ENCODE peak calls at places on chromosomes 3 and 15, in ten cellular contexts. G, K, E, M, X, B, F, Z, L and T are unnamed samples.

GRCh38 chr15:71437919-71438318 is 322.6 kb downstream of the THSD4 start:
- DNase-seq in G (no peak), K (no peak), E (no peak), M (no peak), X (no peak), B (no peak), F (no peak), Z (no peak), L (peak), T (peak)

GRCh38 chr3:102223139-102223538 is 211.7 kb upstream of the ZPLD1 start:
- DNase-seq in G (no peak), K (no peak), E (no peak), M (no peak), X (no peak), B (no peak), F (no peak), Z (no peak), L (no peak), T (peak)

GRCh38 chr3:134094491-134094890 is 64.8 kb upstream of the SLCO2A1 start:
- DNase-seq in G (no peak), K (no peak), E (peak), M (no peak), X (peak), B (no peak), F (no peak), Z (no peak), L (no peak), T (no peak)

GRCh38 chr15:30903497-30904187 is at the start of gene FAN1:
- DNase-seq in G (peak), K (peak), E (peak), M (peak), X (peak), B (peak), F (peak), Z (peak), L (peak), T (peak)

GRCh38 chr15:63448261-63448660 is 56.1 kb upstream of the USP3 start:
- DNase-seq in G (no peak), K (peak), E (no peak), M (no peak), X (no peak), B (no peak), F (no peak), Z (no peak), L (no peak), T (peak)

GRCh38 chr3:29280675-29281264 is at the start of gene RBMS3:
- DNase-seq in G (peak), K (peak), E (peak), M (peak), X (peak), B (no peak), F (peak), Z (peak), L (peak), T (no peak)

GRCh38 chr3:117997201-117998049 is 1037.2 kb downstream of the IGSF11 start:
- DNase-seq in G (peak), K (peak), E (peak), M (peak), X (peak), B (peak), F (peak), Z (peak), L (peak), T (peak)

GRCh38 chr3:139301183-139301582 is 42.6 kb upstream of the MRPS22 start:
- DNase-seq in G (no peak), K (no peak), E (peak), M (no peak), X (peak), B (no peak), F (no peak), Z (no peak), L (no peak), T (no peak)

GRCh38 chr3:193960485-193961172 is 175.3 kb upstream of the HES1 start:
- DNase-seq in G (no peak), K (no peak), E (no peak), M (no peak), X (peak), B (no peak), F (peak), Z (peak), L (no peak), T (no peak)

GRCh38 chr3:23288286-23288685 is 85.2 kb downstream of the UBE2E2 start:
- DNase-seq in G (no peak), K (no peak), E (peak), M (no peak), X (peak), B (no peak), F (no peak), Z (no peak), L (no peak), T (no peak)

GRCh38 chr15:25268166-25268565 is 170.7 kb downstream of the UBE3A start:
- DNase-seq in G (no peak), K (no peak), E (no peak), M (no peak), X (no peak), B (no peak), F (no peak), Z (no peak), L (no peak), T (no peak)

GRCh38 chr3:147398841-147399534 is 7.4 kb downstream of the ZIC4 start:
- DNase-seq in G (no peak), K (no peak), E (no peak), M (no peak), X (no peak), B (no peak), F (no peak), Z (no peak), L (no peak), T (no peak)

GRCh38 chr3:49411550-49411967 is 217 bp downstream of the RHOA start:
- DNase-seq in G (peak), K (peak), E (no peak), M (peak), X (peak), B (no peak), F (no peak), Z (peak), L (peak), T (peak)

GRCh38 chr3:184347321-184348056 is 10.1 kb downstream of the FAM131A start:
- DNase-seq in G (no peak), K (no peak), E (no peak), M (no peak), X (peak), B (no peak), F (no peak), Z (no peak), L (no peak), T (no peak)

GRCh38 chr3:184348057-184348382 is 10.6 kb downstream of the FAM131A start:
- DNase-seq in G (no peak), K (no peak), E (no peak), M (no peak), X (no peak), B (no peak), F (no peak), Z (no peak), L (no peak), T (no peak)

GRCh38 chr3:184346480-184346879 is 9.1 kb downstream of the FAM131A start:
- DNase-seq in G (no peak), K (no peak), E (no peak), M (no peak), X (no peak), B (no peak), F (no peak), Z (no peak), L (no peak), T (no peak)

GRCh38 chr3:184344579-184345350 is 7.4 kb downstream of the FAM131A start:
- DNase-seq in G (no peak), K (no peak), E (no peak), M (no peak), X (no peak), B (no peak), F (no peak), Z (no peak), L (no peak), T (no peak)

GRCh38 chr3:184345678-184346144 is 8.3 kb downstream of the FAM131A start:
- DNase-seq in G (no peak), K (peak), E (peak), M (no peak), X (peak), B (no peak), F (peak), Z (no peak), L (peak), T (no peak)
- TF ChIP-seq CTCF in G (peak), K (peak), E (peak), M (peak), X (peak), B (no peak), F (peak), Z (no peak), L (peak), T (peak)

GRCh38 chr3:129046037-129046731 is 14.4 kb upstream of the GP9 start:
- DNase-seq in G (no peak), K (no peak), E (no peak), M (no peak), X (no peak), B (no peak), F (no peak), Z (no peak), L (no peak), T (no peak)
- TF ChIP-seq CTCF in G (no peak), K (no peak), E (no peak), M (no peak), X (peak), B (no peak), F (no peak), Z (no peak), L (no peak), T (peak)

GRCh38 chr15:74397239-74398068 is 30.0 kb upstream of the CYP11A1 start:
- DNase-seq in G (no peak), K (no peak), E (no peak), M (no peak), X (no peak), B (no peak), F (no peak), Z (no peak), L (no peak), T (no peak)

GRCh38 chr15:74395319-74396145 is 28.1 kb upstream of the CYP11A1 start:
- DNase-seq in G (no peak), K (no peak), E (no peak), M (no peak), X (no peak), B (no peak), F (no peak), Z (no peak), L (no peak), T (no peak)

GRCh38 chr15:74398183-74398582 is 30.7 kb upstream of the CYP11A1 start:
- DNase-seq in G (no peak), K (no peak), E (no peak), M (no peak), X (no peak), B (no peak), F (no peak), Z (no peak), L (no peak), T (no peak)

GRCh38 chr15:74396146-74396438 is 28.6 kb upstream of the CYP11A1 start:
- DNase-seq in G (no peak), K (no peak), E (no peak), M (no peak), X (no peak), B (no peak), F (no peak), Z (no peak), L (no peak), T (no peak)

DNA sequence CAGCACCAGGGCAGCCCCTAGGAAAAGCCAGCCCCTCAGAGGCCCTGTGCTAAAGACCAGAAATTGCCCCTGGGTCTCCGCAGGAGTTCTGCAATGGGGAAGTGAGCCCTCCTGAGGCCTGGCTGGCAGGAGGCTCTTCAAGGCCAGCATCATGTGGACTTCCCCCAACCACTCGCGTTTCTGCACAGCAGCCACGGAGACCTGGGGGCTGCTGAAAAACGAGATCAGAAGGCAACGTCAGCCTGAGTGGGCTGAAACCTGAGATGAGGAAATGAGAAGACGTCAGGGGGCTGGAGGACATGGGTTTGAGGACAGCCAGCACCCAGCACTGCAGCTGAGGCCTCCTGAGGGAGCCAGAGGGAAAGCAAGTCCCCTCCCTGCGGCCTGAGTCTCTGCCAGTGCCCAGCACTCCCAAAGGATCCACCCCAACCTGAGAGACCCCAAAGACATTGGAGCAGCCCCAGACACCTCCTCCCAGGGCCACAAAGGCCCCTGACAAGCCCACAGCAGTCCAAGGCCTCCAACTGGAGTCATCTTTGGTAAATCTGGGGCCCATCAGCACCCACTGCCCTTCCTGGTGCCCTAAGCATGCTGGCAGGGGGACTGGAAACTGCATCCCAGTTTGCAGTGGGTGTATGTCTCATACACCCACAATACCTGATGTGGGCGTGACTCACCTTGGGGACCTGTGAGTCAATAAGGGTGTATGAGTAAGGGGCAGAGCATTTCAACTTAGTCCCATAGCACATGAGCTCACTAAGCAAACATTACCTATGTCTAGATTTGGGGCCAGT is 29.2 kb upstream of the CYP11A1 start:
- DNase-seq in G (no peak), K (no peak), E (peak), M (no peak), X (no peak), B (peak), F (no peak), Z (no peak), L (no peak), T (no peak)
- TF ChIP-seq CTCF in G (no peak), K (no peak), E (peak), M (no peak), X (no peak), B (no peak), F (no peak), Z (no peak), L (no peak), T (no peak)

DNA sequence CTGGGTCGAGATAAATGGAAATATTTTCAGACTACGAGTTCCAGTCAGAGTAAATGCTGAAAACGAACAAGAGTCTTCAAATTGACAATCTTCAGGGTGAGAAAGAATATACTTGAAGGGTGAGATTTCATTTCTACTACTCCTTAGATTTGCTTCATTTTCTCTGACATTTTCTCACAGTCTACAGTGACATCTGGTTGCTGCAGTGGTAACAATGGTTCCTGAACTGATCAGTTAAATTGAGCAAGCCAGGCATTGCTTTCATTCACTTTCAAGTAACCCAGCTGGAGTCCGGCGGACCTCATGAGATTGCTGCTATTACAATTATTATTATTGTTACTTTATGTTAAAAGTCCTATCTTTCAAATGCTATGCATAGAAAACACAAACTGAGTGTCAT is 337.1 kb downstream of the VGLL3 start:
- DNase-seq in G (no peak), K (no peak), E (no peak), M (no peak), X (no peak), B (no peak), F (no peak), Z (no peak), L (no peak), T (no peak)
- TF ChIP-seq CTCF in G (no peak), K (no peak), E (no peak), M (no peak), X (no peak), B (no peak), F (no peak), Z (no peak), L (no peak), T (no peak)

GRCh38 chr3:159266779-159267178 is 464.9 kb downstream of the MFSD1 start:
- DNase-seq in G (peak), K (no peak), E (peak), M (no peak), X (peak), B (no peak), F (peak), Z (no peak), L (no peak), T (no peak)
- TF ChIP-seq CTCF in G (peak), K (no peak), E (peak), M (peak), X (peak), B (peak), F (peak), Z (no peak), L (peak), T (peak)

DNA sequence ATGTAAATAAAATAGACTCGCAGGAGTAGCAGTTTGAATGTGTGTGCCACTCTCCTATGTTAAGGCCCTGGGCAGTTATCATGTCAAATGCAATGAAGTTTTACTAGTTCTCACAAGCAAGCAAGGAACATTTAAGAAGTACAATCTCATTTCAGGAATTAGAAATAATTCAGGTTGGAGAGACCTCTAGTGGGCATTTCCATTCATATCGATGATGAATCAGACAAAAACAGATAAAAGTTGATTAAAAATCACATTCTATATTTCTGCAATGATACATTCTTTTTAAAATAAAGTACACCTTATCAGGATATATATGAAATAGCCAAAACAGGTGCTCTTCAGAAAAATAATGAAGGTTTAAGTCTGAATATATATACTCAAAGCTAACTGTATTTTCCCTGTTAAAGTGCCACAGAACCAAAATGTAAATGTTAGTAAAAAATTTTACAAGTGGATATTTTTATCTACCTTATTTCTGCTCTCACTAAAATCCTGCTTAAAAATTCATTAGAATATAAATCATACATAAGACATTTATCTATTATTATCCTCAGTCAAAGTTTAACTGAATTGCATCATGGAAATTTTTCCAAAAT is 492.4 kb upstream of the FRG2C start:
- DNase-seq in G (no peak), K (no peak), E (peak), M (no peak), X (peak), B (no peak), F (no peak), Z (no peak), L (no peak), T (no peak)
- TF ChIP-seq CTCF in G (peak), K (no peak), E (peak), M (peak), X (peak), B (peak), F (peak), Z (no peak), L (no peak), T (no peak)

DNA sequence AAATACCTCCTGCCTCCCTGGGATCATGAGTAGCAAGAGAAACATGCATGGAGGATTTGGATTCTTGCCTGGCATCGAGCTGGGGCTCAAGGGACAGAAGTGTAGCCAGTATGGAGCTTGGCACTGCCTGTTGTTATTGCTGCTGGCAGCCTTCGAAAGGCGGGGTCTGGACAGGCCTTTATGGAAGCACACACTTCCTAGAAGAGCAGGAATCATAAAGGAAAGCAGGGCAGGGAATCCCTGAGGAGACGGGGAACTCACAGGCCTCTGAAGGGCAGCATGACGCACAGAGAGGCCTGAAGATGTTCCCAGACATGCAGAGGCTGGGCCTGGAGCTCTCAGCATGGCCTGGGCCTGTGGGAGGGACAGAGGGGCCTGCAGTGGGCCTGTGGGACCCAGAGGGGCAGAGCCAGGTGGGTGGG is 18.6 kb upstream of the SLC41A3 start:
- DNase-seq in G (no peak), K (peak), E (peak), M (peak), X (peak), B (no peak), F (no peak), Z (no peak), L (no peak), T (no peak)
- TF ChIP-seq CTCF in G (no peak), K (no peak), E (no peak), M (no peak), X (no peak), B (no peak), F (no peak), Z (no peak), L (no peak), T (no peak)

DNA sequence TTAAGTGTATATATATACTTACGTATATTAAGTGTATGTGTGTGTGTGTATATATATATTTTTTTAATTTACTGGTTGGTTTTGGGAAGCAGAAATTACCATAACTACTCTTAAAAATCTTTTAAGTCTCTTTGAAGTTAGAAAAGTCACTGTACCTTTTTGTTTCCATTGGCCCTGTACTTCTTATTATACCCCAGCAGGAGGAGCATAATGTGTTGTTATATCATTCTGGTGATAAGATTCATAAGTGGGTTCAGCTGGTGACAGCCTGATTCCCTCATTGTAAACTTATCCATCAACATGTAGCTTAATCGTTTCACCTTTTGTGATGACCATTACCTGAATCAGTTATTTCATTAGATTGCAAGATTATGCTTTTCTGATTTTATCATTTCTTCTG is 30.8 kb downstream of the MLH1 start:
- DNase-seq in G (no peak), K (no peak), E (peak), M (no peak), X (peak), B (no peak), F (no peak), Z (no peak), L (no peak), T (no peak)
- TF ChIP-seq CTCF in G (peak), K (peak), E (peak), M (peak), X (peak), B (no peak), F (peak), Z (peak), L (peak), T (peak)

GRCh38 chr3:172836390-172836997 is 86.0 kb downstream of the ECT2 start:
- DNase-seq in G (no peak), K (no peak), E (peak), M (no peak), X (peak), B (peak), F (peak), Z (no peak), L (no peak), T (no peak)
- TF ChIP-seq CTCF in G (peak), K (peak), E (peak), M (peak), X (peak), B (peak), F (peak), Z (peak), L (peak), T (peak)